ENCODE peak calls at places on chromosomes 4 and X, in seven cellular contexts. One of them, this sample, is unnamed.
A peak's percentile ranks its signal among the peaks of the same experiment; 100 is the strongest.

GRCh38 chrX:57951666-57952319 is 41.5 kb upstream of the ZXDA start:
- DNase-seq in fibroblast of lung: no peak
- DNase-seq in activated CD4-positive, alpha-beta T cell treated with anti-CD3 and anti-CD28 coated beads, Interleukin-2, amount 10 ng/mL, durations not matched to agents 7 days and 5 days: no peak
- DNase-seq in HepG2: no peak
- DNase-seq in fibroblast of mammary gland: no peak
- DNase-seq in substantia nigra: no peak
- DNase-seq in CD4-positive, alpha-beta memory T cell: no peak
- DNase-seq in this sample: no peak

GRCh38 chr4:132056466-132056865 is 1092.6 kb upstream of the PCDH10 start:
- DNase-seq in fibroblast of lung: peak; percentile 9
- DNase-seq in activated CD4-positive, alpha-beta T cell treated with anti-CD3 and anti-CD28 coated beads, Interleukin-2, amount 10 ng/mL, durations not matched to agents 7 days and 5 days: no peak
- DNase-seq in HepG2: no peak
- DNase-seq in fibroblast of mammary gland: no peak
- DNase-seq in substantia nigra: no peak
- DNase-seq in CD4-positive, alpha-beta memory T cell: no peak
- DNase-seq in this sample: peak; percentile 12

GRCh38 chrX:119753639-119754257 is 4.6 kb upstream of the SOWAHD start:
- DNase-seq in fibroblast of lung: peak; percentile 40
- DNase-seq in activated CD4-positive, alpha-beta T cell treated with anti-CD3 and anti-CD28 coated beads, Interleukin-2, amount 10 ng/mL, durations not matched to agents 7 days and 5 days: peak; percentile 80
- DNase-seq in HepG2: peak; percentile 25
- DNase-seq in fibroblast of mammary gland: peak; percentile 51
- DNase-seq in substantia nigra: no peak
- DNase-seq in CD4-positive, alpha-beta memory T cell: peak; percentile 80
- DNase-seq in this sample: peak; percentile 11

GRCh38 chrX:38987135-38987780 is 186.0 kb downstream of the MID1IP1 start:
- DNase-seq in fibroblast of lung: peak; percentile 61
- DNase-seq in activated CD4-positive, alpha-beta T cell treated with anti-CD3 and anti-CD28 coated beads, Interleukin-2, amount 10 ng/mL, durations not matched to agents 7 days and 5 days: no peak
- DNase-seq in HepG2: no peak
- DNase-seq in fibroblast of mammary gland: peak; percentile 12
- DNase-seq in substantia nigra: no peak
- DNase-seq in CD4-positive, alpha-beta memory T cell: no peak
- DNase-seq in this sample: no peak

GRCh38 chr4:38071801-38072567 is 111.8 kb downstream of the PTTG2 start:
- DNase-seq in fibroblast of lung: peak; percentile 73
- DNase-seq in activated CD4-positive, alpha-beta T cell treated with anti-CD3 and anti-CD28 coated beads, Interleukin-2, amount 10 ng/mL, durations not matched to agents 7 days and 5 days: no peak
- DNase-seq in HepG2: peak; percentile 91
- DNase-seq in fibroblast of mammary gland: peak; percentile 64
- DNase-seq in substantia nigra: no peak
- DNase-seq in CD4-positive, alpha-beta memory T cell: no peak
- DNase-seq in this sample: no peak

GRCh38 chrX:43845776-43846175 is 36.5 kb downstream of the MAOB start:
- DNase-seq in fibroblast of lung: no peak
- DNase-seq in activated CD4-positive, alpha-beta T cell treated with anti-CD3 and anti-CD28 coated beads, Interleukin-2, amount 10 ng/mL, durations not matched to agents 7 days and 5 days: no peak
- DNase-seq in HepG2: peak; percentile 29
- DNase-seq in fibroblast of mammary gland: no peak
- DNase-seq in substantia nigra: no peak
- DNase-seq in CD4-positive, alpha-beta memory T cell: no peak
- DNase-seq in this sample: no peak

GRCh38 chrX:143633530-143634372 is 2.1 kb downstream of the SLITRK4 start:
- DNase-seq in fibroblast of lung: no peak
- DNase-seq in activated CD4-positive, alpha-beta T cell treated with anti-CD3 and anti-CD28 coated beads, Interleukin-2, amount 10 ng/mL, durations not matched to agents 7 days and 5 days: no peak
- DNase-seq in HepG2: no peak
- DNase-seq in fibroblast of mammary gland: no peak
- DNase-seq in substantia nigra: no peak
- DNase-seq in CD4-positive, alpha-beta memory T cell: no peak
- DNase-seq in this sample: no peak

GRCh38 chr4:31983246-31983645 is 1263.1 kb downstream of the PCDH7 start:
- DNase-seq in fibroblast of lung: no peak
- DNase-seq in activated CD4-positive, alpha-beta T cell treated with anti-CD3 and anti-CD28 coated beads, Interleukin-2, amount 10 ng/mL, durations not matched to agents 7 days and 5 days: no peak
- DNase-seq in HepG2: no peak
- DNase-seq in fibroblast of mammary gland: no peak
- DNase-seq in substantia nigra: no peak
- DNase-seq in CD4-positive, alpha-beta memory T cell: no peak
- DNase-seq in this sample: no peak

GRCh38 chr4:21134994-21135393 is 434.7 kb downstream of the PACRGL start:
- DNase-seq in fibroblast of lung: peak; percentile 8
- DNase-seq in activated CD4-positive, alpha-beta T cell treated with anti-CD3 and anti-CD28 coated beads, Interleukin-2, amount 10 ng/mL, durations not matched to agents 7 days and 5 days: no peak
- DNase-seq in HepG2: no peak
- DNase-seq in fibroblast of mammary gland: peak; percentile 31
- DNase-seq in substantia nigra: no peak
- DNase-seq in CD4-positive, alpha-beta memory T cell: peak; percentile 25
- DNase-seq in this sample: peak; percentile 9

GRCh38 chrX:19760345-19760744 is 127.1 kb downstream of the SH3KBP1 start:
- DNase-seq in fibroblast of lung: no peak
- DNase-seq in activated CD4-positive, alpha-beta T cell treated with anti-CD3 and anti-CD28 coated beads, Interleukin-2, amount 10 ng/mL, durations not matched to agents 7 days and 5 days: no peak
- DNase-seq in HepG2: no peak
- DNase-seq in fibroblast of mammary gland: no peak
- DNase-seq in substantia nigra: no peak
- DNase-seq in CD4-positive, alpha-beta memory T cell: no peak
- DNase-seq in this sample: no peak

GRCh38 chr4:110049951-110050925 is 137.6 kb downstream of the EGF start:
- DNase-seq in fibroblast of lung: peak; percentile 65
- DNase-seq in activated CD4-positive, alpha-beta T cell treated with anti-CD3 and anti-CD28 coated beads, Interleukin-2, amount 10 ng/mL, durations not matched to agents 7 days and 5 days: peak; percentile 69
- DNase-seq in HepG2: peak; percentile 30
- DNase-seq in fibroblast of mammary gland: peak; percentile 57
- DNase-seq in substantia nigra: peak; percentile 67
- DNase-seq in CD4-positive, alpha-beta memory T cell: peak; percentile 50
- DNase-seq in this sample: peak; percentile 31

GRCh38 chr4:2193321-2193720 is 48.6 kb downstream of the HAUS3 start:
- DNase-seq in fibroblast of lung: no peak
- DNase-seq in activated CD4-positive, alpha-beta T cell treated with anti-CD3 and anti-CD28 coated beads, Interleukin-2, amount 10 ng/mL, durations not matched to agents 7 days and 5 days: no peak
- DNase-seq in HepG2: no peak
- DNase-seq in fibroblast of mammary gland: no peak
- DNase-seq in substantia nigra: no peak
- DNase-seq in CD4-positive, alpha-beta memory T cell: no peak
- DNase-seq in this sample: no peak

GRCh38 chrX:48715066-48715465 is 18.5 kb downstream of the SUV39H1 start:
- DNase-seq in fibroblast of lung: peak; percentile 47
- DNase-seq in activated CD4-positive, alpha-beta T cell treated with anti-CD3 and anti-CD28 coated beads, Interleukin-2, amount 10 ng/mL, durations not matched to agents 7 days and 5 days: no peak
- DNase-seq in HepG2: no peak
- DNase-seq in fibroblast of mammary gland: peak; percentile 86
- DNase-seq in substantia nigra: no peak
- DNase-seq in CD4-positive, alpha-beta memory T cell: no peak
- DNase-seq in this sample: no peak

GRCh38 chr4:11748169-11748872 is 319.6 kb upstream of the HS3ST1 start:
- DNase-seq in fibroblast of lung: peak; percentile 94
- DNase-seq in activated CD4-positive, alpha-beta T cell treated with anti-CD3 and anti-CD28 coated beads, Interleukin-2, amount 10 ng/mL, durations not matched to agents 7 days and 5 days: no peak
- DNase-seq in HepG2: no peak
- DNase-seq in fibroblast of mammary gland: peak; percentile 81
- DNase-seq in substantia nigra: no peak
- DNase-seq in CD4-positive, alpha-beta memory T cell: no peak
- DNase-seq in this sample: peak; percentile 77

GRCh38 chr4:99029852-99030251 is 34.3 kb downstream of the METAP1 start:
- DNase-seq in fibroblast of lung: no peak
- DNase-seq in activated CD4-positive, alpha-beta T cell treated with anti-CD3 and anti-CD28 coated beads, Interleukin-2, amount 10 ng/mL, durations not matched to agents 7 days and 5 days: no peak
- DNase-seq in HepG2: no peak
- DNase-seq in fibroblast of mammary gland: no peak
- DNase-seq in substantia nigra: no peak
- DNase-seq in CD4-positive, alpha-beta memory T cell: no peak
- DNase-seq in this sample: no peak

GRCh38 chr4:147340111-147340510 is 140.8 kb upstream of the EDNRA start:
- DNase-seq in fibroblast of lung: peak; percentile 81
- DNase-seq in activated CD4-positive, alpha-beta T cell treated with anti-CD3 and anti-CD28 coated beads, Interleukin-2, amount 10 ng/mL, durations not matched to agents 7 days and 5 days: no peak
- DNase-seq in HepG2: no peak
- DNase-seq in fibroblast of mammary gland: peak; percentile 87
- DNase-seq in substantia nigra: no peak
- DNase-seq in CD4-positive, alpha-beta memory T cell: no peak
- DNase-seq in this sample: peak; percentile 49

GRCh38 chr4:176902710-176903323 is 110.1 kb upstream of the VEGFC start:
- DNase-seq in fibroblast of lung: peak; percentile 85
- DNase-seq in activated CD4-positive, alpha-beta T cell treated with anti-CD3 and anti-CD28 coated beads, Interleukin-2, amount 10 ng/mL, durations not matched to agents 7 days and 5 days: no peak
- DNase-seq in HepG2: no peak
- DNase-seq in fibroblast of mammary gland: peak; percentile 94
- DNase-seq in substantia nigra: no peak
- DNase-seq in CD4-positive, alpha-beta memory T cell: no peak
- DNase-seq in this sample: peak; percentile 60

GRCh38 chr4:8199594-8200301 is 658 bp downstream of the SH3TC1 start:
- DNase-seq in fibroblast of lung: no peak
- DNase-seq in activated CD4-positive, alpha-beta T cell treated with anti-CD3 and anti-CD28 coated beads, Interleukin-2, amount 10 ng/mL, durations not matched to agents 7 days and 5 days: peak; percentile 14
- DNase-seq in HepG2: no peak
- DNase-seq in fibroblast of mammary gland: no peak
- DNase-seq in substantia nigra: no peak
- DNase-seq in CD4-positive, alpha-beta memory T cell: no peak
- DNase-seq in this sample: no peak

GRCh38 chrX:41335590-41336331 is 1.8 kb downstream of the DDX3X start:
- DNase-seq in fibroblast of lung: peak; percentile 50
- DNase-seq in activated CD4-positive, alpha-beta T cell treated with anti-CD3 and anti-CD28 coated beads, Interleukin-2, amount 10 ng/mL, durations not matched to agents 7 days and 5 days: peak; percentile 18
- DNase-seq in HepG2: no peak
- DNase-seq in fibroblast of mammary gland: peak; percentile 91
- DNase-seq in substantia nigra: no peak
- DNase-seq in CD4-positive, alpha-beta memory T cell: no peak
- DNase-seq in this sample: peak; percentile 55

GRCh38 chr4:167177925-167178324 is 56.4 kb downstream of the SPOCK3 start:
- DNase-seq in fibroblast of lung: no peak
- DNase-seq in activated CD4-positive, alpha-beta T cell treated with anti-CD3 and anti-CD28 coated beads, Interleukin-2, amount 10 ng/mL, durations not matched to agents 7 days and 5 days: no peak
- DNase-seq in HepG2: no peak
- DNase-seq in fibroblast of mammary gland: no peak
- DNase-seq in substantia nigra: no peak
- DNase-seq in CD4-positive, alpha-beta memory T cell: no peak
- DNase-seq in this sample: no peak

GRCh38 chr4:51925307-51925706 is 82.4 kb downstream of the DCUN1D4 start:
- DNase-seq in fibroblast of lung: no peak
- DNase-seq in activated CD4-positive, alpha-beta T cell treated with anti-CD3 and anti-CD28 coated beads, Interleukin-2, amount 10 ng/mL, durations not matched to agents 7 days and 5 days: no peak
- DNase-seq in HepG2: no peak
- DNase-seq in fibroblast of mammary gland: no peak
- DNase-seq in substantia nigra: no peak
- DNase-seq in CD4-positive, alpha-beta memory T cell: no peak
- DNase-seq in this sample: no peak

GRCh38 chr4:141213550-141213991 is 7.1 kb upstream of the ZNF330 start:
- DNase-seq in fibroblast of lung: no peak
- DNase-seq in activated CD4-positive, alpha-beta T cell treated with anti-CD3 and anti-CD28 coated beads, Interleukin-2, amount 10 ng/mL, durations not matched to agents 7 days and 5 days: no peak
- DNase-seq in HepG2: no peak
- DNase-seq in fibroblast of mammary gland: no peak
- DNase-seq in substantia nigra: no peak
- DNase-seq in CD4-positive, alpha-beta memory T cell: no peak
- DNase-seq in this sample: no peak

GRCh38 chr4:105650190-105650589 is 58.3 kb downstream of the INTS12 start:
- DNase-seq in fibroblast of lung: no peak
- DNase-seq in activated CD4-positive, alpha-beta T cell treated with anti-CD3 and anti-CD28 coated beads, Interleukin-2, amount 10 ng/mL, durations not matched to agents 7 days and 5 days: no peak
- DNase-seq in HepG2: no peak
- DNase-seq in fibroblast of mammary gland: no peak
- DNase-seq in substantia nigra: no peak
- DNase-seq in CD4-positive, alpha-beta memory T cell: no peak
- DNase-seq in this sample: no peak

GRCh38 chr4:42638993-42639392 is 17.9 kb downstream of the ATP8A1 start:
- DNase-seq in fibroblast of lung: no peak
- DNase-seq in activated CD4-positive, alpha-beta T cell treated with anti-CD3 and anti-CD28 coated beads, Interleukin-2, amount 10 ng/mL, durations not matched to agents 7 days and 5 days: no peak
- DNase-seq in HepG2: no peak
- DNase-seq in fibroblast of mammary gland: no peak
- DNase-seq in substantia nigra: no peak
- DNase-seq in CD4-positive, alpha-beta memory T cell: no peak
- DNase-seq in this sample: no peak

GRCh38 chr4:10095296-10095991 is 21.2 kb downstream of the WDR1 start:
- DNase-seq in fibroblast of lung: no peak
- DNase-seq in activated CD4-positive, alpha-beta T cell treated with anti-CD3 and anti-CD28 coated beads, Interleukin-2, amount 10 ng/mL, durations not matched to agents 7 days and 5 days: no peak
- DNase-seq in HepG2: no peak
- DNase-seq in fibroblast of mammary gland: no peak
- DNase-seq in substantia nigra: no peak
- DNase-seq in CD4-positive, alpha-beta memory T cell: no peak
- DNase-seq in this sample: no peak

GRCh38 chrX:154486052-154486395 is 391 bp downstream of the UBL4A start:
- DNase-seq in fibroblast of lung: no peak
- DNase-seq in activated CD4-positive, alpha-beta T cell treated with anti-CD3 and anti-CD28 coated beads, Interleukin-2, amount 10 ng/mL, durations not matched to agents 7 days and 5 days: peak; percentile 26
- DNase-seq in HepG2: no peak
- DNase-seq in fibroblast of mammary gland: no peak
- DNase-seq in substantia nigra: no peak
- DNase-seq in CD4-positive, alpha-beta memory T cell: peak; percentile 35
- DNase-seq in this sample: no peak

GRCh38 chr4:165700855-165701254 is 172.2 kb upstream of the TLL1 start:
- DNase-seq in fibroblast of lung: no peak
- DNase-seq in activated CD4-positive, alpha-beta T cell treated with anti-CD3 and anti-CD28 coated beads, Interleukin-2, amount 10 ng/mL, durations not matched to agents 7 days and 5 days: no peak
- DNase-seq in HepG2: peak; percentile 12
- DNase-seq in fibroblast of mammary gland: no peak
- DNase-seq in substantia nigra: no peak
- DNase-seq in CD4-positive, alpha-beta memory T cell: no peak
- DNase-seq in this sample: no peak

GRCh38 chrX:40383360-40383759 is 197.4 kb upstream of the ATP6AP2 start:
- DNase-seq in fibroblast of lung: no peak
- DNase-seq in activated CD4-positive, alpha-beta T cell treated with anti-CD3 and anti-CD28 coated beads, Interleukin-2, amount 10 ng/mL, durations not matched to agents 7 days and 5 days: no peak
- DNase-seq in HepG2: no peak
- DNase-seq in fibroblast of mammary gland: no peak
- DNase-seq in substantia nigra: no peak
- DNase-seq in CD4-positive, alpha-beta memory T cell: no peak
- DNase-seq in this sample: no peak

GRCh38 chrX:24149346-24150050 is at the start of gene ZFX:
- DNase-seq in fibroblast of lung: peak; percentile 61
- DNase-seq in activated CD4-positive, alpha-beta T cell treated with anti-CD3 and anti-CD28 coated beads, Interleukin-2, amount 10 ng/mL, durations not matched to agents 7 days and 5 days: peak; percentile 60
- DNase-seq in HepG2: peak; percentile 9
- DNase-seq in fibroblast of mammary gland: peak; percentile 57
- DNase-seq in substantia nigra: peak; percentile 40
- DNase-seq in CD4-positive, alpha-beta memory T cell: peak; percentile 88
- DNase-seq in this sample: no peak

GRCh38 chr4:173793937-173794510 is 264.0 kb upstream of the HAND2 start:
- DNase-seq in fibroblast of lung: peak; percentile 64
- DNase-seq in activated CD4-positive, alpha-beta T cell treated with anti-CD3 and anti-CD28 coated beads, Interleukin-2, amount 10 ng/mL, durations not matched to agents 7 days and 5 days: no peak
- DNase-seq in HepG2: no peak
- DNase-seq in fibroblast of mammary gland: no peak
- DNase-seq in substantia nigra: no peak
- DNase-seq in CD4-positive, alpha-beta memory T cell: no peak
- DNase-seq in this sample: no peak

GRCh38 chr4:17567267-17567666 is 9.7 kb upstream of the LAP3 start:
- DNase-seq in fibroblast of lung: no peak
- DNase-seq in activated CD4-positive, alpha-beta T cell treated with anti-CD3 and anti-CD28 coated beads, Interleukin-2, amount 10 ng/mL, durations not matched to agents 7 days and 5 days: no peak
- DNase-seq in HepG2: no peak
- DNase-seq in fibroblast of mammary gland: no peak
- DNase-seq in substantia nigra: no peak
- DNase-seq in CD4-positive, alpha-beta memory T cell: no peak
- DNase-seq in this sample: no peak

This sample was measured in astrocyte of the cerebellum.